ENCODE peak calls at places on chromosomes 12 and 14, in four cellular contexts. One of them, this sample, is unnamed. For H3K9me3, the result is how much of the 10 kb centered on the place peaks cover.

GRCh38 chr12:121819212-121819949 is 15.6 kb downstream of the SETD1B start:
- DNase-seq in GM12878: no peak
- DNase-seq in HepG2: no peak
- DNase-seq in H1: no peak
- DNase-seq in this sample: no peak

GRCh38 chr14:84323963-84324362 is 1206.0 kb upstream of the FLRT2 start:
- DNase-seq in GM12878: no peak
- DNase-seq in HepG2: no peak
- DNase-seq in H1: no peak
- DNase-seq in this sample: no peak

GRCh38 chr12:120853188-120853587 is 51.0 kb downstream of the SPPL3 start:
- DNase-seq in GM12878: no peak
- DNase-seq in HepG2: no peak
- DNase-seq in H1: no peak
- DNase-seq in this sample: no peak

GRCh38 chr12:127355061-127355820 is 911.7 kb upstream of the TMEM132C start:
- DNase-seq in GM12878: no peak
- DNase-seq in HepG2: no peak
- DNase-seq in H1: no peak
- DNase-seq in this sample: no peak

GRCh38 chr12:91781114-91781513 is 364.5 kb downstream of the BTG1 start:
- DNase-seq in GM12878: no peak
- DNase-seq in HepG2: no peak
- DNase-seq in H1: no peak
- DNase-seq in this sample: no peak

GRCh38 chr14:24071144-24071697 is at the start of gene CPNE6:
- DNase-seq in GM12878: no peak
- DNase-seq in HepG2: no peak
- DNase-seq in H1: no peak
- DNase-seq in this sample: no peak

GRCh38 chr12:27965411-27965810 is 7.1 kb downstream of the PTHLH start:
- DNase-seq in GM12878: no peak
- DNase-seq in HepG2: no peak
- DNase-seq in H1: no peak
- DNase-seq in this sample: no peak

GRCh38 chr14:101897326-101897725 is 67.0 kb upstream of the DYNC1H1 start:
- DNase-seq in GM12878: no peak
- DNase-seq in HepG2: no peak
- DNase-seq in H1: no peak
- DNase-seq in this sample: no peak

GRCh38 chr14:94748667-94749347 is 21.1 kb downstream of the GSC start:
- DNase-seq in GM12878: no peak
- DNase-seq in HepG2: peak
- DNase-seq in H1: no peak
- DNase-seq in this sample: no peak

GRCh38 chr12:120381752-120382419 is 12.9 kb upstream of the MSI1 start:
- DNase-seq in GM12878: no peak
- DNase-seq in HepG2: peak
- DNase-seq in H1: no peak
- DNase-seq in this sample: no peak

GRCh38 chr14:44404021-44404420 is 103.1 kb downstream of the FSCB start:
- DNase-seq in GM12878: no peak
- DNase-seq in HepG2: no peak
- DNase-seq in H1: no peak
- DNase-seq in this sample: no peak

GRCh38 chr12:91355150-91356006 is 172.8 kb upstream of the DCN start:
- DNase-seq in GM12878: peak
- DNase-seq in HepG2: peak
- DNase-seq in H1: peak
- DNase-seq in this sample: peak

GRCh38 chr14:102898776-102899515 is 23.5 kb upstream of the AMN start:
- DNase-seq in GM12878: peak
- DNase-seq in HepG2: no peak
- DNase-seq in H1: no peak
- DNase-seq in this sample: no peak

GRCh38 chr12:69341328-69341727 is 6.9 kb upstream of the LYZ start:
- DNase-seq in GM12878: no peak
- DNase-seq in HepG2: no peak
- DNase-seq in H1: no peak
- DNase-seq in this sample: no peak

GRCh38 chr12:131076791-131077747 is 123.4 kb downstream of the ADGRD1 start:
- DNase-seq in GM12878: no peak
- DNase-seq in HepG2: no peak
- DNase-seq in H1: no peak
- DNase-seq in this sample: no peak

GRCh38 chr12:90086281-90086680 is 377.6 kb upstream of the ATP2B1 start:
- DNase-seq in GM12878: no peak
- DNase-seq in HepG2: no peak
- DNase-seq in H1: no peak
- DNase-seq in this sample: no peak

GRCh38 chr12:113184900-113185179 is 438 bp downstream of the DDX54 start:
- DNase-seq in GM12878: peak
- DNase-seq in HepG2: peak
- DNase-seq in H1: peak
- DNase-seq in this sample: peak

GRCh38 chr12:95147836-95148235 is 69.4 kb downstream of the FGD6 start:
- DNase-seq in GM12878: no peak
- DNase-seq in HepG2: peak
- DNase-seq in H1: no peak
- DNase-seq in this sample: no peak
- TF ChIP-seq SUZ12 in GM12878: no peak
- TF ChIP-seq SUZ12 in HepG2: no peak
- TF ChIP-seq SUZ12 in H1: no peak
- TF ChIP-seq SUZ12 in this sample: no peak

GRCh38 chr12:118061011-118061875 is at the start of gene WSB2:
- DNase-seq in GM12878: no peak
- DNase-seq in HepG2: no peak
- DNase-seq in H1: no peak
- DNase-seq in this sample: no peak

GRCh38 chr12:118058227-118058626 is 2.8 kb downstream of the WSB2 start:
- DNase-seq in GM12878: no peak
- DNase-seq in HepG2: no peak
- DNase-seq in H1: no peak
- DNase-seq in this sample: no peak

GRCh38 chr12:118060301-118061010 is 523 bp downstream of the WSB2 start:
- DNase-seq in GM12878: no peak
- DNase-seq in HepG2: no peak
- DNase-seq in H1: no peak
- DNase-seq in this sample: no peak

GRCh38 chr12:118059645-118060275 is 1.2 kb downstream of the WSB2 start:
- DNase-seq in GM12878: no peak
- DNase-seq in HepG2: no peak
- DNase-seq in H1: no peak
- DNase-seq in this sample: no peak

DNA sequence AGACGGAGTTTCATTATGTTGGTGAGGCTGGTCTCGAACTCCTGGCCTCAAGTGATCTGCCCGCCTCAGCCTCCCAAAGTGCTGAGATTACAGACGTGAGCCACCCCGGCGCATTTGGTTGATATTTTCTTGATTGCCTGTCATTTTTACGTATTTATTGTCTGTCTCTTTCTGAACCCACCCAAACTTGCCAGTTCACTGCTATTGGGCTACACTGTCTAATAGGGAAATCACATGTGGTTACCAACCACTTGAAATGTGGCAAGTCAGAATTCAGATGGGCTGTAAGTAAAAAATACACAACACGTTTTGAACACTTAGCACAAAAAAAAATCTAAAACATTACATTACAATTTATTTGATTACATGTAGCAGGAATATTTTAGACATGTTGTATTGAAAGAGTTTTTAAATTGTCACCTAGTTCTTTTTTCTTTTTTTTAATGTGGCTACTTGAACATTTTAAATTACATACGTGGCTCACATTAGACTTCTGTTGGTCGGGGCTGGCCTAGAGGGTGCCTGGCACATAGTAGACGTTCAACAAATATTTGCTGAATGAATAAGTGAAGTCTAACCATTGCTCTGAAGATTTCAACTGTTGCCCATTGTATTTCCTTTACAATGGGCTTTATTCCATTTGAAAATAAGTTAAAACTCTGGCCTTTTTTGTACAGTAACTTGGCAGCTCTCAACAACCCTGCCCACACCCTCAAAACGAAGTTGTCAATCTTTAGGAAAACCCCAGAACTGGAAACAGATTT is 1.9 kb downstream of the WSB2 start:
- DNase-seq in GM12878: no peak
- DNase-seq in HepG2: peak
- DNase-seq in H1: no peak
- DNase-seq in this sample: no peak
- H3K4me3 ChIP-seq in GM12878: peak
- H3K4me3 ChIP-seq in HepG2: peak
- H3K4me3 ChIP-seq in H1: no peak
- H3K4me3 ChIP-seq in this sample: no peak

GRCh38 chr12:110100315-110100970 is 23.7 kb upstream of the IFT81 start:
- DNase-seq in GM12878: peak
- DNase-seq in HepG2: peak
- DNase-seq in H1: peak
- DNase-seq in this sample: peak
- H3K9me3 ChIP-seq in GM12878: under half
- H3K9me3 ChIP-seq in HepG2: under half
- H3K9me3 ChIP-seq in H1: under half
- H3K9me3 ChIP-seq in this sample: under half

GRCh38 chr14:89417469-89418225 is 614 bp upstream of the FOXN3 start:
- DNase-seq in GM12878: peak
- DNase-seq in HepG2: peak
- DNase-seq in H1: no peak
- DNase-seq in this sample: no peak

GRCh38 chr14:89418976-89419375 is 1.9 kb upstream of the FOXN3 start:
- DNase-seq in GM12878: no peak
- DNase-seq in HepG2: no peak
- DNase-seq in H1: no peak
- DNase-seq in this sample: no peak

GRCh38 chr14:89418452-89418851 is 1.4 kb upstream of the FOXN3 start:
- DNase-seq in GM12878: no peak
- DNase-seq in HepG2: no peak
- DNase-seq in H1: no peak
- DNase-seq in this sample: no peak

GRCh38 chr14:89416002-89416995 is 734 bp downstream of the FOXN3 start:
- DNase-seq in GM12878: peak
- DNase-seq in HepG2: peak
- DNase-seq in H1: peak
- DNase-seq in this sample: peak

DNA sequence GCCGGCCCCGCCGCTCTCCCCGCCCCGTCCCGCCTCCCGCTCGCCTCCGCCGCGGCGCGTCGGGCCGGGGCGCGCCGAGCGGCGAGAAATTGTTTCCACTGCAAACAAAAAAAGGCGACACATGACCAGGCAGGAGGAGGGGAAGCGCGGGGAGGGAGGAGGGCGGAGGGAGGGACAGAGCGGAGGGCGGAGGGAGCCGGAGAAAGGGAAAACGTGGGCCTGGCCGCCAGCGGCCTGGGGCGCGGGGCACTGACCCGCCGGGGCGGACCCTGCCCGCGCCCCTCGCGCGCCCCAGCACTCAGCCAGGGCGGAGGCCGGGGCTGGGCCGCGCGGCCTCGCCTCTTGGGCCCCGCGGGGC is at the start of gene FOXN3:
- DNase-seq in GM12878: no peak
- DNase-seq in HepG2: peak
- DNase-seq in H1: peak
- DNase-seq in this sample: no peak
- TF ChIP-seq SUZ12 in GM12878: no peak
- TF ChIP-seq SUZ12 in HepG2: no peak
- TF ChIP-seq SUZ12 in H1: no peak
- TF ChIP-seq SUZ12 in this sample: no peak

GRCh38 chr12:104303538-104304151 is at the start of gene EID3:
- DNase-seq in GM12878: no peak
- DNase-seq in HepG2: no peak
- DNase-seq in H1: no peak
- DNase-seq in this sample: no peak

GRCh38 chr12:104306943-104307654 is 3.6 kb downstream of the EID3 start:
- DNase-seq in GM12878: no peak
- DNase-seq in HepG2: no peak
- DNase-seq in H1: no peak
- DNase-seq in this sample: no peak

GRCh38 chr12:104306376-104306775 is 2.8 kb downstream of the EID3 start:
- DNase-seq in GM12878: no peak
- DNase-seq in HepG2: no peak
- DNase-seq in H1: no peak
- DNase-seq in this sample: no peak

GRCh38 chr12:104305349-104305748 is 1.8 kb downstream of the EID3 start:
- DNase-seq in GM12878: no peak
- DNase-seq in HepG2: no peak
- DNase-seq in H1: no peak
- DNase-seq in this sample: no peak

DNA sequence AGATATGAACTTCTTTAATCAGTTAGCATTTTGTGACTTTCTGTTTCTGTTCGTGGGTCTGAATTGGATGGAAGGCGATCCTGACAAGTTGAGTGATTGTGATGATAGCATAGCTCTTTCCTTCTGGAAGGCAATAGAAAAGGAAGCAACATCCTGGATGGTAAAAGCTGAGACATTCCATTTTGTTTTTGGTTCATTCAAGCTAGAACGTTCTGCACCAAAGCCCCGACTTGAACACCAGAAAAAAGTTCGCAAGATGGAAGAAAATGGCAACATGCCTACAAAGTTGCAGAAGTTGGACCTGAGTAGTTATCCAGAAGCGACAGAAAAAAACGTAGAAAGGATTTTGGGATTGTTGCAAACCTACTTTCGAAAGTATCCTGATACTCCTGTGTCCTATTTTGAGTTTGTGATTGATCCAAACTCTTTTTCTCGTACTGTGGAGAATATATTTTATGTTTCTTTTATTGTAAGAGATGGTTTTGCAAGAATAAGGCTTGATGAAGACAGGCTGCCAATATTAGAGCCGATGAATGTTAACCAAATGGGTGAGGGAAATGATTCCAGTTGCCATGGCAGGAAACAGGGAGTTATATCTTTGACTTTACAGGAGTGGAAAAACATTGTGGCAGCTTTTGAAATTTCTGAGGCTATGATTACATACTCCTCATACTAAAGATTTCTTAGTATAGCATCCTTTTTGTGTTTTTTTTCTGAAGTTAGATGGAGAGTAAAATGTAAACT is 894 bp downstream of the EID3 start:
- DNase-seq in GM12878: no peak
- DNase-seq in HepG2: no peak
- DNase-seq in H1: no peak
- DNase-seq in this sample: no peak
- H3K4me3 ChIP-seq in GM12878: peak
- H3K4me3 ChIP-seq in HepG2: no peak
- H3K4me3 ChIP-seq in H1: peak
- H3K4me3 ChIP-seq in this sample: no peak

DNA sequence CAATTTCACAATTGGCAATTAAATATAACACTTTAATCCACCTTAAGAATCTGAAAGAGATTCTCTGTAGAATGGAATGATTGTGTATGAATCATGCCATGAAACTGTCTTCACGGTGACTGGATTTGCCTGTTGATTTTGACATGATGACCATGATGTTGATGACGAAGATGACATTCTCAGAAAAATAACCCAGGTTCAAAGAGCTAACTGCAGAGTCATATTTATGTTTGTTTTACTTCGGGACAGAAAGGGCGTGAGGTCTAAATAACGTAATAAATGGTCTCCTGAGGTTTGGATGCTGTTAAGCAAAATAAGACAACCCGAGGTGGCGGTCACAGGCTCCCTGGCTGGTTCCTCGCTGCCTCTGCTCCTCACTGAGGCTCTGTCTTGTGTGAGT is 532.0 kb downstream of the TMEM121 start:
- DNase-seq in GM12878: no peak
- DNase-seq in HepG2: no peak
- DNase-seq in H1: no peak
- DNase-seq in this sample: no peak
- H3K9me3 ChIP-seq in GM12878: under half
- H3K9me3 ChIP-seq in HepG2: under half
- H3K9me3 ChIP-seq in H1: half or more
- H3K9me3 ChIP-seq in this sample: under half

GRCh38 chr12:64551676-64552075 is 58.6 kb upstream of the RASSF3 start:
- DNase-seq in GM12878: no peak
- DNase-seq in HepG2: no peak
- DNase-seq in H1: no peak
- DNase-seq in this sample: no peak
- TF ChIP-seq SUZ12 in GM12878: no peak
- TF ChIP-seq SUZ12 in HepG2: no peak
- TF ChIP-seq SUZ12 in H1: no peak
- TF ChIP-seq SUZ12 in this sample: no peak

This sample was measured in NT2/D1.